ENCODE peak calls at places on chromosomes 2 and 18, in ten cellular contexts. Z is esophagus squamous epithelium; D is nephron progenitor cell; J is GM03348; M is stimulated activated CD4-positive, alpha-beta T cell treated with anti-CD3 and anti-CD28 coated beads, TNF-alpha, amount 100 ng/mL, for 24 hours; N is hepatic stellate cell; P is substantia nigra; G is effector memory CD8-positive, alpha-beta T cell; S is heart right ventricle; I is activated T-cell treated with anti-CD3 and anti-CD28 coated beads for 1 hour. O is an unnamed sample.

GRCh38 chr2:158125756-158126498 is 24.3 kb downstream of the UPP2 start:
- DNase-seq in P (no peak), J (no peak), N (no peak), D (no peak), Z (no peak), M (no peak), I (no peak), S (no peak), G (no peak), O (no peak)

GRCh38 chr2:222698276-222698675 is 26.8 kb downstream of the MOGAT1 start:
- DNase-seq in J (no peak), N (no peak), S (no peak), Z (no peak), M (no peak), G (no peak), I (no peak), P (no peak), D (no peak), O (no peak)

GRCh38 chr18:48133675-48134251 is 203.3 kb upstream of the SMAD2 start:
- DNase-seq in M (no peak), G (no peak), N (no peak), I (no peak), J (no peak), D (no peak), S (no peak), Z (no peak), P (no peak), O (no peak)

GRCh38 chr2:45922577-45922988 is 271.1 kb downstream of the PRKCE start:
- DNase-seq in P (no peak), I (no peak), J (no peak), G (no peak), N (no peak), D (no peak), Z (no peak), S (peak), M (no peak), O (peak)

GRCh38 chr18:48605408-48605845 is 66.6 kb downstream of the CTIF start:
- DNase-seq in D (peak), I (no peak), P (no peak), M (no peak), Z (no peak), N (no peak), J (no peak), G (no peak), S (no peak), O (no peak)

GRCh38 chr18:58076052-58076451 is 32.0 kb downstream of the NEDD4L start:
- DNase-seq in D (no peak), S (no peak), J (no peak), Z (no peak), N (no peak), I (no peak), P (no peak), M (no peak), G (no peak), O (no peak)

GRCh38 chr18:22486667-22487066 is 69.0 kb upstream of the CTAGE1 start:
- DNase-seq in J (no peak), N (no peak), S (no peak), Z (no peak), I (no peak), M (no peak), G (no peak), D (no peak), P (no peak), O (no peak)

GRCh38 chr2:176392744-176393414 is 123.6 kb downstream of the MTX2 start:
- DNase-seq in D (no peak), N (no peak), I (no peak), Z (no peak), S (no peak), G (no peak), M (no peak), J (no peak), P (no peak), O (no peak)

GRCh38 chr2:207734636-207735512 is 23.4 kb downstream of the CCNYL1 start:
- DNase-seq in J (no peak), N (no peak), D (no peak), M (no peak), Z (no peak), P (no peak), S (no peak), G (no peak), I (no peak), O (no peak)

GRCh38 chr2:128354731-128355470 is 36.2 kb upstream of the HS6ST1 start:
- DNase-seq in N (peak), D (no peak), P (no peak), M (no peak), S (no peak), G (no peak), Z (no peak), J (peak), I (no peak), O (peak)

GRCh38 chr2:119694470-119694993 is 15.5 kb downstream of the TMEM177 start:
- DNase-seq in P (no peak), D (no peak), I (no peak), J (no peak), G (no peak), Z (no peak), N (no peak), M (no peak), S (no peak), O (no peak)

GRCh38 chr2:56314809-56315208 is 131.0 kb downstream of the CCDC85A start:
- DNase-seq in S (no peak), N (no peak), D (no peak), I (no peak), M (no peak), G (no peak), Z (no peak), J (peak), P (no peak), O (no peak)

GRCh38 chr2:85711578-85712060 is 17.5 kb downstream of the GNLY start:
- DNase-seq in Z (no peak), M (no peak), P (no peak), S (no peak), N (no peak), G (no peak), J (no peak), D (no peak), I (no peak), O (no peak)